ENCODE peak calls at places on chromosomes 1 and 21, in six cellular contexts. One of them, this sample, is unnamed.

GRCh38 chr1:4079815-4080214 is 179.7 kb upstream of the C1orf174 start:
- DNase-seq in NCI-H2171: no peak
- DNase-seq in ecto neural progenitor cell: no peak
- DNase-seq in Peyer's patch: no peak
- DNase-seq in progenitor cell of endocrine pancreas: no peak
- DNase-seq in NCI-H2029: no peak
- DNase-seq in this sample: no peak

GRCh38 chr21:22536511-22536910 is 1538.3 kb downstream of the NCAM2 start:
- DNase-seq in NCI-H2171: no peak
- DNase-seq in ecto neural progenitor cell: no peak
- DNase-seq in Peyer's patch: no peak
- DNase-seq in progenitor cell of endocrine pancreas: no peak
- DNase-seq in NCI-H2029: no peak
- DNase-seq in this sample: no peak

GRCh38 chr1:223716302-223716862 is 4.0 kb downstream of the CAPN2 start:
- DNase-seq in NCI-H2171: no peak
- DNase-seq in ecto neural progenitor cell: no peak
- DNase-seq in Peyer's patch: no peak
- DNase-seq in progenitor cell of endocrine pancreas: no peak
- DNase-seq in NCI-H2029: no peak
- DNase-seq in this sample: no peak

GRCh38 chr1:55081188-55081904 is 42.0 kb downstream of the PCSK9 start:
- DNase-seq in NCI-H2171: no peak
- DNase-seq in ecto neural progenitor cell: no peak
- DNase-seq in Peyer's patch: no peak
- DNase-seq in progenitor cell of endocrine pancreas: no peak
- DNase-seq in NCI-H2029: no peak
- DNase-seq in this sample: no peak

GRCh38 chr1:202193614-202194327 is at the start of gene LGR6:
- DNase-seq in NCI-H2171: no peak
- DNase-seq in ecto neural progenitor cell: no peak
- DNase-seq in Peyer's patch: peak
- DNase-seq in progenitor cell of endocrine pancreas: no peak
- DNase-seq in NCI-H2029: no peak
- DNase-seq in this sample: no peak

GRCh38 chr1:107572674-107573205 is 392.2 kb downstream of the VAV3 start:
- DNase-seq in NCI-H2171: no peak
- DNase-seq in ecto neural progenitor cell: no peak
- DNase-seq in Peyer's patch: no peak
- DNase-seq in progenitor cell of endocrine pancreas: no peak
- DNase-seq in NCI-H2029: peak
- DNase-seq in this sample: no peak

GRCh38 chr1:231387770-231388669 is 34.1 kb downstream of the EGLN1 start:
- DNase-seq in NCI-H2171: no peak
- DNase-seq in ecto neural progenitor cell: no peak
- DNase-seq in Peyer's patch: no peak
- DNase-seq in progenitor cell of endocrine pancreas: no peak
- DNase-seq in NCI-H2029: no peak
- DNase-seq in this sample: no peak

GRCh38 chr1:173195596-173196088 is 11.5 kb downstream of the TNFSF4 start:
- DNase-seq in NCI-H2171: no peak
- DNase-seq in ecto neural progenitor cell: no peak
- DNase-seq in Peyer's patch: no peak
- DNase-seq in progenitor cell of endocrine pancreas: no peak
- DNase-seq in NCI-H2029: no peak
- DNase-seq in this sample: no peak

GRCh38 chr1:213244664-213245091 is 193.6 kb downstream of the RPS6KC1 start:
- DNase-seq in NCI-H2171: peak
- DNase-seq in ecto neural progenitor cell: no peak
- DNase-seq in Peyer's patch: no peak
- DNase-seq in progenitor cell of endocrine pancreas: peak
- DNase-seq in NCI-H2029: peak
- DNase-seq in this sample: no peak

GRCh38 chr1:236058141-236058626 is 6.7 kb downstream of the NID1 start:
- DNase-seq in NCI-H2171: no peak
- DNase-seq in ecto neural progenitor cell: no peak
- DNase-seq in Peyer's patch: no peak
- DNase-seq in progenitor cell of endocrine pancreas: no peak
- DNase-seq in NCI-H2029: no peak
- DNase-seq in this sample: no peak

GRCh38 chr1:77889240-77889637 is 815 bp downstream of the NEXN start:
- DNase-seq in NCI-H2171: no peak
- DNase-seq in ecto neural progenitor cell: no peak
- DNase-seq in Peyer's patch: no peak
- DNase-seq in progenitor cell of endocrine pancreas: no peak
- DNase-seq in NCI-H2029: no peak
- DNase-seq in this sample: no peak

GRCh38 chr21:44926364-44927101 is 5.8 kb upstream of the ITGB2 start:
- DNase-seq in NCI-H2171: no peak
- DNase-seq in ecto neural progenitor cell: no peak
- DNase-seq in Peyer's patch: no peak
- DNase-seq in progenitor cell of endocrine pancreas: no peak
- DNase-seq in NCI-H2029: no peak
- DNase-seq in this sample: no peak

GRCh38 chr1:175272361-175272760 is 79.8 kb upstream of the KIAA0040 start:
- DNase-seq in NCI-H2171: no peak
- DNase-seq in ecto neural progenitor cell: no peak
- DNase-seq in Peyer's patch: no peak
- DNase-seq in progenitor cell of endocrine pancreas: no peak
- DNase-seq in NCI-H2029: no peak
- DNase-seq in this sample: no peak

GRCh38 chr1:226201029-226201593 is 14.6 kb upstream of the ACBD3 start:
- DNase-seq in NCI-H2171: no peak
- DNase-seq in ecto neural progenitor cell: no peak
- DNase-seq in Peyer's patch: no peak
- DNase-seq in progenitor cell of endocrine pancreas: no peak
- DNase-seq in NCI-H2029: no peak
- DNase-seq in this sample: no peak

GRCh38 chr1:13911697-13912619 is 212.0 kb downstream of the PRDM2 start:
- DNase-seq in NCI-H2171: no peak
- DNase-seq in ecto neural progenitor cell: no peak
- DNase-seq in Peyer's patch: no peak
- DNase-seq in progenitor cell of endocrine pancreas: no peak
- DNase-seq in NCI-H2029: no peak
- DNase-seq in this sample: no peak

GRCh38 chr1:91683598-91683951 is 182.9 kb downstream of the CDC7 start:
- DNase-seq in NCI-H2171: no peak
- DNase-seq in ecto neural progenitor cell: peak
- DNase-seq in Peyer's patch: peak
- DNase-seq in progenitor cell of endocrine pancreas: no peak
- DNase-seq in NCI-H2029: no peak
- DNase-seq in this sample: no peak

GRCh38 chr1:218683224-218683623 is 338.1 kb downstream of the TGFB2 start:
- DNase-seq in NCI-H2171: no peak
- DNase-seq in ecto neural progenitor cell: no peak
- DNase-seq in Peyer's patch: no peak
- DNase-seq in progenitor cell of endocrine pancreas: no peak
- DNase-seq in NCI-H2029: no peak
- DNase-seq in this sample: no peak

GRCh38 chr1:227416156-227416865 is 98.0 kb upstream of the CDC42BPA start:
- DNase-seq in NCI-H2171: no peak
- DNase-seq in ecto neural progenitor cell: no peak
- DNase-seq in Peyer's patch: no peak
- DNase-seq in progenitor cell of endocrine pancreas: no peak
- DNase-seq in NCI-H2029: no peak
- DNase-seq in this sample: no peak

GRCh38 chr1:218350022-218350525 is 4.9 kb downstream of the TGFB2 start:
- DNase-seq in NCI-H2171: no peak
- DNase-seq in ecto neural progenitor cell: no peak
- DNase-seq in Peyer's patch: no peak
- DNase-seq in progenitor cell of endocrine pancreas: no peak
- DNase-seq in NCI-H2029: no peak
- DNase-seq in this sample: no peak